ENCODE peak calls at places on chromosomes 7 and 10, in five cellular contexts. Z is Peyer's patch; B is GM12878; U is cardiac muscle cell; Q is CD8-positive, alpha-beta T cell. F is an unnamed sample.
A peak's percentile ranks its signal among the peaks of the same experiment; 100 is the strongest.

GRCh38 chr7:42351313-42351935 is 114.4 kb upstream of the GLI3 start:
- DNase-seq in Z (no peak), B (no peak), U (peak; percentile 47), Q (no peak), F (no peak)

GRCh38 chr7:143240323-143241168 is 18.7 kb downstream of the TAS2R40 start:
- DNase-seq in Z (peak; percentile 90), B (no peak), U (peak; percentile 91), Q (peak; percentile 73), F (peak; percentile 68)

GRCh38 chr10:121096617-121097431 is 245.7 kb downstream of the WDR11 start:
- DNase-seq in Z (peak; percentile 61), B (no peak), U (peak; percentile 99), Q (no peak), F (no peak)

GRCh38 chr10:95295031-95295755 is 4.4 kb upstream of the PDLIM1 start:
- DNase-seq in Z (peak; percentile 93), B (peak; percentile 96), U (peak; percentile 73), Q (peak; percentile 30), F (peak; percentile 61)

GRCh38 chr10:124578231-124579002 is 116.8 kb downstream of the LHPP start:
- DNase-seq in Z (no peak), B (no peak), U (no peak), Q (no peak), F (no peak)

GRCh38 chr10:130193493-130194193 is 57.5 kb downstream of the GLRX3 start:
- DNase-seq in Z (no peak), B (no peak), U (no peak), Q (no peak), F (no peak)

GRCh38 chr7:94042381-94042780 is 38.2 kb upstream of the BET1 start:
- DNase-seq in Z (no peak), B (no peak), U (no peak), Q (no peak), F (no peak)

GRCh38 chr10:113520606-113521481 is 32.0 kb upstream of the HABP2 start:
- DNase-seq in Z (peak; percentile 66), B (no peak), U (peak; percentile 83), Q (no peak), F (peak; percentile 68)

GRCh38 chr7:20114463-20114862 is 102.7 kb downstream of the MACC1 start:
- DNase-seq in Z (peak; percentile 49), B (peak; percentile 62), U (peak; percentile 8), Q (no peak), F (peak; percentile 37)

GRCh38 chr10:128059915-128060314 is 66.3 kb downstream of the MKI67 start:
- DNase-seq in Z (no peak), B (no peak), U (no peak), Q (no peak), F (no peak)

GRCh38 chr10:128631801-128632241 is 505.6 kb upstream of the MKI67 start:
- DNase-seq in Z (no peak), B (no peak), U (peak; percentile 50), Q (no peak), F (no peak)

GRCh38 chr10:24886281-24886680 is 66.1 kb downstream of the PRTFDC1 start:
- DNase-seq in Z (no peak), B (no peak), U (no peak), Q (no peak), F (no peak)

GRCh38 chr10:74502963-74503608 is 323.3 kb upstream of the KAT6B start:
- DNase-seq in Z (no peak), B (peak; percentile 9), U (peak; percentile 68), Q (no peak), F (no peak)

GRCh38 chr7:96449094-96449493 is 127.2 kb upstream of the SLC25A13 start:
- DNase-seq in Z (no peak), B (no peak), U (no peak), Q (no peak), F (no peak)

GRCh38 chr10:57102234-57102633 is 741.2 kb upstream of the ZWINT start:
- DNase-seq in Z (no peak), B (no peak), U (no peak), Q (no peak), F (no peak)

GRCh38 chr10:16728266-16728665 is 89.0 kb downstream of the RSU1 start:
- DNase-seq in Z (no peak), B (no peak), U (no peak), Q (no peak), F (no peak)

GRCh38 chr7:143279186-143280098 is 5.3 kb upstream of the TMEM139 start:
- DNase-seq in Z (no peak), B (no peak), U (peak; percentile 93), Q (no peak), F (peak; percentile 21)

GRCh38 chr10:30935078-30935477 is 96.6 kb downstream of the ZNF438 start:
- DNase-seq in Z (no peak), B (no peak), U (no peak), Q (no peak), F (no peak)

GRCh38 chr7:92717982-92718716 is 118.2 kb downstream of the CDK6 start:
- DNase-seq in Z (peak; percentile 65), B (no peak), U (peak; percentile 67), Q (peak; percentile 44), F (peak; percentile 53)

GRCh38 chr7:145919712-145920111 is 196.9 kb upstream of the CNTNAP2 start:
- DNase-seq in Z (no peak), B (no peak), U (no peak), Q (no peak), F (no peak)

GRCh38 chr7:151694828-151695580 is 175.3 kb upstream of the RHEB start:
- DNase-seq in Z (peak; percentile 70), B (no peak), U (no peak), Q (no peak), F (no peak)

GRCh38 chr7:26627871-26628270 is 236.5 kb downstream of the SKAP2 start:
- DNase-seq in Z (no peak), B (no peak), U (no peak), Q (no peak), F (no peak)

GRCh38 chr7:74040791-74041520 is 13.0 kb downstream of the ELN start:
- DNase-seq in Z (no peak), B (no peak), U (no peak), Q (no peak), F (no peak)

GRCh38 chr7:74038194-74038961 is 10.4 kb downstream of the ELN start:
- DNase-seq in Z (no peak), B (no peak), U (no peak), Q (no peak), F (no peak)

GRCh38 chr7:74039337-74039736 is 11.4 kb downstream of the ELN start:
- DNase-seq in Z (no peak), B (no peak), U (no peak), Q (no peak), F (no peak)

GRCh38 chr7:74040101-74040790 is 12.3 kb downstream of the ELN start:
- DNase-seq in Z (no peak), B (no peak), U (no peak), Q (no peak), F (no peak)

DNA sequence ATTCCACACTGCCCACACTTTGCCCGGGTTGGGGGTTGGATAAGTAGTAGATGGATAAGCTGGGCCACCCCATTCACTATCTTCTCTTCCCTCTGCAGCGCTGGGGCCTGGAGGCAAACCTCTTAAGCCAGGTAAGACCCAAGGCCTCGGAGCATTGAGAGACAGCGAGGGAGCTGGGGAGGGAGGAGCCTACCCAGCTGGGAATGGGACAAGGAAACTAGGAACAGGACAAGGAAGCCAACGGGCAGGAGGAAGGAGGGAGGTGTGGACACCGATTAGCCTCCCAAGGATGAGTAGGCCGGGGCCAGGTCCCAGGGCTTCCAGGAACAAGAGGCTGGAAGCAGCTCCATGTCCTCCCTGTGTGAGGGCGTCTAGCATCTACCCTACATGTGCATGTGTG is 9.6 kb downstream of the ELN start:
- DNase-seq in Z (no peak), B (no peak), U (no peak), Q (no peak), F (no peak)
- H3K27me3 ChIP-seq in Z (no peaks in the 10 kb centered on the region), B (peaks cover 6% of the 10 kb centered on the region), U (no peaks in the 10 kb centered on the region), Q (no peaks in the 10 kb centered on the region), F (no peaks in the 10 kb centered on the region)

DNA sequence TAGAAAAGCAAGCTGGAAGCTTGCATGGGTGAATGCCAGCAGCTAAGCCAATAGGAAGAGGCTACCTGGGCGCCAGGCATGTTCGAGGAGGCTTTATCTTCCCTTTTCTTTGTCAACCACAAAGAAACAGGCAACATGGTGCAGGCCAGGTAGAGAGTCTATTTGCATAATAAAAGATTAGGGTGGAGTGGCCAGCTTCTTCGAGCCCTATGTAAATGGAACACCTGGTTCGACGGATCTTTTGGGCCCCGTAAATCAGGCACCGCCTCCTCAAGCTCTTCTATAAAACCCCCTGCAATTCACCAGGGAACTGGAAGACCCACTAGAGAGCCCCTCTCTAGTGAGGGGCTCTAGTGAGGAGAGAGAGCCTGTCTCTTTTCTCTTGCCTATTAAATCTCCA is 1106.2 kb upstream of the CELF2 start:
- DNase-seq in Z (no peak), B (no peak), U (no peak), Q (no peak), F (no peak)
- H3K9me3 ChIP-seq in Z (no peaks in the 10 kb centered on the region), B (no peaks in the 10 kb centered on the region), U (no peaks in the 10 kb centered on the region), Q (no peaks in the 10 kb centered on the region), F (no peaks in the 10 kb centered on the region)

DNA sequence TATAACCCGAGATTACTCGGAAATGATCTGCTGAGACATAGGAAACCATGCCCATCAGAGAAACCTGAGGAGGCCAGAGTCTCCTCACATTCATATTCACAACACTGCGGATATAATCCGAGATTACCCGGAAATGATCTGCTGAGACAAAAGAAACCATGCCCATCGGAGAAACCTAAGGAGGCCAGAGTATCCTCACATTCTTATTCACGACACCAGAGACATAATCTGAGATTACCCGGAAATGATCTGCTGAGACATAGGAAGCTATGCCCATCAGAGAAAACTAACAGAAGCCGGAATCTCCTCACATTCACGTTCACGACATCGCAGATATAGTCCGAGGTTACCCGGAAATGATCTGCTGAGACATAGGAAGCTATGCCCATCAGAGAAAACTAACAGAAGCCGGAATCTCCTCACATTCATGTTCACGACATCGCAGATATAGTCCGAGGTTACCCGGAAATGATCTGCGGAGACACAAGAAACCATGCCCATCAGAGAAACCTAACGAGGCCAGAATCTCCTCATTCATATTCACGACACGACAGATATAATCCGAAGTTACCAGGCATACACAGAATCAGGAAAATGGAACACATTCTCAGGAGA is 422.3 kb upstream of the AKR1E2 start:
- DNase-seq in Z (no peak), B (no peak), U (no peak), Q (no peak), F (no peak)
- H3K27me3 ChIP-seq in Z (no peaks in the 10 kb centered on the region), B (no peaks in the 10 kb centered on the region), U (no peaks in the 10 kb centered on the region), Q (no peaks in the 10 kb centered on the region), F (no peaks in the 10 kb centered on the region)

DNA sequence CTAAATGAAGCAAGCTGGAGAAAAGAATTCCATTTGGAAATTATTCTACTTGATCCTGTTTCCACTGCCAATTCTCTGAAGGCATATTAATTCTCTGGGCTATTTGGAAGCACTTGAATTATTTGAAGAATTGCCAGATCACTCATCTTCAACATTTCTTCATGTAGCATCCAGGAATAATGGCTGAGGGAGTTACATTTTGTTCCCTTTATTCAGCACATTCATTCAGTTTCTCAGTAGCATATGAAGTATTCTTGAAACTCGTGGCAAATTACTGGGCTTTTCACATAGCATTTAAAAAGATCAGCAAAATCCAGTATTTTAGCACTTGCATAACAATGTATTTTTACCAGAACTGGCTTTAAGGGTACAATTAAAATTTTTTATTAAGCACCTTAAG is 127.1 kb upstream of the VIPR2 start:
- DNase-seq in Z (no peak), B (no peak), U (no peak), Q (no peak), F (no peak)
- H3K9me3 ChIP-seq in Z (no peaks in the 10 kb centered on the region), B (no peaks in the 10 kb centered on the region), U (no peaks in the 10 kb centered on the region), Q (peaks cover 6% of the 10 kb centered on the region), F (peaks cover 13% of the 10 kb centered on the region)

GRCh38 chr7:101299511-101300464 is 21.8 kb downstream of the IFT22 start:
- DNase-seq in Z (no peak), B (no peak), U (peak; percentile 9), Q (no peak), F (no peak)

GRCh38 chr7:101294832-101295121 is 26.8 kb downstream of the IFT22 start:
- DNase-seq in Z (no peak), B (no peak), U (no peak), Q (no peak), F (no peak)

GRCh38 chr7:101288439-101288838 is 33.2 kb downstream of the IFT22 start:
- DNase-seq in Z (no peak), B (no peak), U (no peak), Q (no peak), F (no peak)

GRCh38 chr7:101294039-101294831 is 27.4 kb downstream of the IFT22 start:
- DNase-seq in Z (no peak), B (no peak), U (no peak), Q (no peak), F (no peak)
- H3K27me3 ChIP-seq in Z (peaks cover under 1% of the 10 kb centered on the region), B (no peaks in the 10 kb centered on the region), U (peaks cover 46% of the 10 kb centered on the region), Q (peaks cover 1% of the 10 kb centered on the region), F (peaks cover under 1% of the 10 kb centered on the region)